ENCODE peak calls at places on chromosomes 2 and 18, in six cellular contexts. One of them, this sample, is unnamed. For H3K27me3 and H3K36me3, the result is how much of the 10 kb centered on the place peaks cover.

GRCh38 chr2:69216535-69217332 is 170.3 kb downstream of the GFPT1 start:
- DNase-seq in tibial artery: no peak
- DNase-seq in aorta: no peak
- DNase-seq in fibroblast of lung: peak
- DNase-seq in Karpas-422: no peak
- DNase-seq in body of pancreas: no peak
- DNase-seq in this sample: no peak

GRCh38 chr2:61937098-61937497 is 31.6 kb downstream of the COMMD1 start:
- DNase-seq in tibial artery: no peak
- DNase-seq in aorta: no peak
- DNase-seq in fibroblast of lung: no peak
- DNase-seq in body of pancreas: no peak
- DNase-seq in Karpas-422: no peak
- DNase-seq in this sample: no peak

GRCh38 chr18:13447621-13448020 is 229.1 kb downstream of the LDLRAD4 start:
- DNase-seq in fibroblast of lung: peak
- DNase-seq in tibial artery: peak
- DNase-seq in aorta: peak
- DNase-seq in Karpas-422: no peak
- DNase-seq in body of pancreas: peak
- DNase-seq in this sample: peak

GRCh38 chr18:36094431-36094830 is 27.1 kb upstream of the RPRD1A start:
- DNase-seq in body of pancreas: no peak
- DNase-seq in Karpas-422: no peak
- DNase-seq in tibial artery: no peak
- DNase-seq in fibroblast of lung: no peak
- DNase-seq in aorta: no peak
- DNase-seq in this sample: no peak

GRCh38 chr2:18829331-18829902 is 240.0 kb upstream of the NT5C1B start:
- DNase-seq in fibroblast of lung: peak
- DNase-seq in body of pancreas: no peak
- DNase-seq in Karpas-422: no peak
- DNase-seq in aorta: no peak
- DNase-seq in tibial artery: no peak
- DNase-seq in this sample: peak

GRCh38 chr2:168278424-168278888 is 31.1 kb upstream of the STK39 start:
- DNase-seq in Karpas-422: no peak
- DNase-seq in aorta: no peak
- DNase-seq in tibial artery: no peak
- DNase-seq in fibroblast of lung: peak
- DNase-seq in body of pancreas: no peak
- DNase-seq in this sample: peak

GRCh38 chr2:216013080-216013909 is at the start of gene MREG:
- DNase-seq in aorta: peak
- DNase-seq in Karpas-422: peak
- DNase-seq in body of pancreas: peak
- DNase-seq in fibroblast of lung: peak
- DNase-seq in tibial artery: peak
- DNase-seq in this sample: no peak

GRCh38 chr2:227960356-227960755 is 88.9 kb downstream of the DAW1 start:
- DNase-seq in tibial artery: no peak
- DNase-seq in body of pancreas: no peak
- DNase-seq in aorta: no peak
- DNase-seq in fibroblast of lung: no peak
- DNase-seq in Karpas-422: no peak
- DNase-seq in this sample: no peak

GRCh38 chr2:37283207-37283606 is 41.4 kb downstream of the PRKD3 start:
- DNase-seq in fibroblast of lung: peak
- DNase-seq in tibial artery: no peak
- DNase-seq in body of pancreas: no peak
- DNase-seq in Karpas-422: no peak
- DNase-seq in aorta: no peak
- DNase-seq in this sample: peak

GRCh38 chr2:175282300-175282699 is 100.8 kb upstream of the ATP5MC3 start:
- DNase-seq in aorta: no peak
- DNase-seq in body of pancreas: no peak
- DNase-seq in Karpas-422: peak
- DNase-seq in fibroblast of lung: peak
- DNase-seq in tibial artery: no peak
- DNase-seq in this sample: peak

GRCh38 chr2:84038866-84039265 is 420.2 kb downstream of the SUCLG1 start:
- DNase-seq in body of pancreas: no peak
- DNase-seq in tibial artery: no peak
- DNase-seq in aorta: no peak
- DNase-seq in fibroblast of lung: no peak
- DNase-seq in Karpas-422: no peak
- DNase-seq in this sample: no peak
- H3K4me3 ChIP-seq in body of pancreas: no peak
- H3K4me3 ChIP-seq in tibial artery: no peak
- H3K4me3 ChIP-seq in aorta: no peak
- H3K4me3 ChIP-seq in fibroblast of lung: no peak
- H3K4me3 ChIP-seq in Karpas-422: no peak
- H3K4me3 ChIP-seq in this sample: no peak

DNA sequence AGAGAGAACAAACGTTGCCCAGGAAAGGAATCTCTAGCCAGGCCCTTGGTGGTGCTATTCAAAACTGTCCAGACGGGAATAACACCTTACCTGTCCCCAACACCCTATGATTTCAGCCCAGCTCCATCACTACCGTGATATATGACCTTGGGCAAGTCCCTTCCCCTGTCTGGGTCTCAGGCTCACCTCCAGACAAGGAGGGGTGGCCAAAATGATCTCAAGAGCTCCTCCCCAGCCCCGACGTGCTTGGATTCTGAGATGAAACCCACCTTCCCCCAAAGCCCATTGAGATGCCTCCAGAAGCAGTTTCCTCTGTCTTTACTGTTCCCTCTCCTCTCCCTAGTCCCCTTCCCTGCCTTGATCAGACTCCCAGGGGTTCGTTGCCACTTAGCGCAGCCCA is 1.5 kb downstream of the KCNK3 start:
- DNase-seq in tibial artery: no peak
- DNase-seq in fibroblast of lung: no peak
- DNase-seq in body of pancreas: no peak
- DNase-seq in Karpas-422: no peak
- DNase-seq in aorta: no peak
- DNase-seq in this sample: no peak
- H3K27me3 ChIP-seq in tibial artery: under half
- H3K27me3 ChIP-seq in fibroblast of lung: under half
- H3K27me3 ChIP-seq in body of pancreas: under half
- H3K27me3 ChIP-seq in Karpas-422: under half
- H3K27me3 ChIP-seq in aorta: under half
- H3K27me3 ChIP-seq in this sample: under half

DNA sequence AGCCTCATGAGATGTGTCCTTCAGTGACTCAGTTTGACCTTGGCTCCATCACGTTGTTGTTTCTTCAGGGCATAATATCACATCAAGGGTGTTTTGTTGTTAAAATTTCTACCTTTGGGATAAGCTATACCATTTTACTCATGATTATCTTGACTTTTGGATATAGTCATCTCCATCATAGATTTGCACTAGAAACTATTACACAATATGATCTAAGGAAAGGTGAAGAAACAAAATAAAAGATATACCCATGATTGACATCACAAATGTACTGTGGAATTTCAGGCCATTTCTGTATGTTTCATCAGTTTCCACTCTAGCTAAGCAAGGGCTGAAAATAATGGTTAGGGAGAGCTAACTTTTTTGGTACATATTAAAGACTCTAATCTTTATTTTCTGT is 24.7 kb upstream of the FAM171B start:
- DNase-seq in tibial artery: no peak
- DNase-seq in body of pancreas: no peak
- DNase-seq in aorta: no peak
- DNase-seq in Karpas-422: no peak
- DNase-seq in fibroblast of lung: no peak
- DNase-seq in this sample: no peak
- H3K36me3 ChIP-seq in tibial artery: half or more
- H3K36me3 ChIP-seq in body of pancreas: half or more
- H3K36me3 ChIP-seq in aorta: under half
- H3K36me3 ChIP-seq in Karpas-422: under half
- H3K36me3 ChIP-seq in fibroblast of lung: under half
- H3K36me3 ChIP-seq in this sample: under half

DNA sequence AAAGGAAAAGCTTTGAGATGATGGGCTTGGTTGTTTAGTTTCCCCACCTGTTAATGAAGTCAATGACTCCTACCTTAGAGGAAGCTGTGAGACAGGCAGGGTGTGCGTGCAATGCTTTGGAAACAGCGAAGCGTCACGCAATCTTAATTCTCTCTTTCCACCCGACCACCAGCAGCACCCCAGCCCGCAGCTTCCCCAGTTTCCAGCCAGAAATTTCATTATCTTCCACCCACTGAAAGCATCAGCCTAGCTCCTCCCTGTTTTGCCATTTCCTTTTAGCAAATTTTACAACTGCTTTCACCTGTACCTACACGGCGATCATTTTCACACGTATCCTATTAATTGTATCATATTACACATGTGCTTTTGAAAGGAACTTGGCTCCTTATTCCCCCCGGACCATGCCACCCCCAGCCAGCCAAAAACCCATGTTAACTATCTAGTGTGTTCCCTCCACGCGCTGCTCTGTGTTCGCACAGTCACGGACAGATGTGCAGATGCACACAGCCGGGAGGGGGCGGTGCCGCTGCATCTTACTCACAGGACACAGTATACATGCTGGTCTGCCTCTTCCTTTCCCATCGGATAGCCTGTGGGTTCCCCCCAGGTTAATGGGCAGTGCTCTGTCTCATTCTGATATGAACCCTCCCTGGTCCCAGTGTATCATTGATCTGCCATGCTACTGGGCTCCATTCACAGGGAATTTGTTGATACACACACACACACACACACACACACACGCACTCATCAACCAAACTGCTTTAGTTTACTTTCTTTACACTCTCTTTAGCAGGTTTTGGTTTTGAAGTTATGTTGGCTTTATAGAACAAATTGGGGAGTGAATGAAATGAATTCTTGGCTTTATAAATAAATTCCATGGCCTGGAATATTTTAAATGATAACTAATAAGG is 22.4 kb downstream of the CYP27C1 start:
- DNase-seq in fibroblast of lung: peak
- DNase-seq in Karpas-422: peak
- DNase-seq in body of pancreas: peak
- DNase-seq in tibial artery: no peak
- DNase-seq in aorta: no peak
- DNase-seq in this sample: no peak
- H3K4me3 ChIP-seq in fibroblast of lung: no peak
- H3K4me3 ChIP-seq in Karpas-422: no peak
- H3K4me3 ChIP-seq in body of pancreas: no peak
- H3K4me3 ChIP-seq in tibial artery: no peak
- H3K4me3 ChIP-seq in aorta: no peak
- H3K4me3 ChIP-seq in this sample: no peak

GRCh38 chr2:108958002-108958401 is 31.0 kb downstream of the EDAR start:
- DNase-seq in Karpas-422: no peak
- DNase-seq in body of pancreas: no peak
- DNase-seq in tibial artery: no peak
- DNase-seq in fibroblast of lung: no peak
- DNase-seq in aorta: no peak
- DNase-seq in this sample: no peak
- H3K27me3 ChIP-seq in Karpas-422: under half
- H3K27me3 ChIP-seq in body of pancreas: under half
- H3K27me3 ChIP-seq in tibial artery: under half
- H3K27me3 ChIP-seq in fibroblast of lung: under half
- H3K27me3 ChIP-seq in aorta: under half
- H3K27me3 ChIP-seq in this sample: under half

GRCh38 chr2:86036790-86037138 is 68.9 kb downstream of the POLR1A start:
- DNase-seq in tibial artery: no peak
- DNase-seq in aorta: no peak
- DNase-seq in Karpas-422: no peak
- DNase-seq in body of pancreas: peak
- DNase-seq in fibroblast of lung: no peak
- DNase-seq in this sample: no peak
- H3K36me3 ChIP-seq in tibial artery: half or more
- H3K36me3 ChIP-seq in aorta: under half
- H3K36me3 ChIP-seq in Karpas-422: half or more
- H3K36me3 ChIP-seq in body of pancreas: under half
- H3K36me3 ChIP-seq in fibroblast of lung: under half
- H3K36me3 ChIP-seq in this sample: under half

DNA sequence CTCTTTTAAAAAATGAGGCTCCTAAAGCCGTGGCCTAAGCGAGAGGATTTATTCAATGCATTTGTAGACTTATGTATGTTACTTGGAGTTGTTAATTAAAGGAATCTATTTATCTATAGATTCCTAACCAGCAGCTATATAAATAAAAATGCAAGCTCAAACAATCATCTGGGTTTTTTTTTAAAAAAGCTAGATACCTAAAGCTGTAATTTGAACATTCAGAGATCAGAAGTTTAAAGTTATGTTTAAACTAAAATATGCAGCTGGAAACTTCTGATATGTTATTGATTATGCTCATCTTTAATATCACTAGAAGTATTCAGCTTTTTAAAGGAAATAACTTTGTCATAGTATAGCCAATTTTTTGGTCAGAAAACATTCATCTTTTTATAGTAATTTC is 1.0 kb downstream of the MEIS1 start:
- DNase-seq in tibial artery: no peak
- DNase-seq in aorta: no peak
- DNase-seq in Karpas-422: no peak
- DNase-seq in fibroblast of lung: no peak
- DNase-seq in body of pancreas: no peak
- DNase-seq in this sample: no peak
- H3K4me3 ChIP-seq in tibial artery: peak
- H3K4me3 ChIP-seq in aorta: peak
- H3K4me3 ChIP-seq in Karpas-422: peak
- H3K4me3 ChIP-seq in fibroblast of lung: peak
- H3K4me3 ChIP-seq in body of pancreas: peak
- H3K4me3 ChIP-seq in this sample: peak

GRCh38 chr2:830419-831224 is 120.0 kb upstream of the SNTG2 start:
- DNase-seq in Karpas-422: no peak
- DNase-seq in body of pancreas: no peak
- DNase-seq in fibroblast of lung: no peak
- DNase-seq in tibial artery: no peak
- DNase-seq in aorta: no peak
- DNase-seq in this sample: no peak
- H3K27me3 ChIP-seq in Karpas-422: under half
- H3K27me3 ChIP-seq in body of pancreas: under half
- H3K27me3 ChIP-seq in fibroblast of lung: under half
- H3K27me3 ChIP-seq in tibial artery: under half
- H3K27me3 ChIP-seq in aorta: under half
- H3K27me3 ChIP-seq in this sample: under half

DNA sequence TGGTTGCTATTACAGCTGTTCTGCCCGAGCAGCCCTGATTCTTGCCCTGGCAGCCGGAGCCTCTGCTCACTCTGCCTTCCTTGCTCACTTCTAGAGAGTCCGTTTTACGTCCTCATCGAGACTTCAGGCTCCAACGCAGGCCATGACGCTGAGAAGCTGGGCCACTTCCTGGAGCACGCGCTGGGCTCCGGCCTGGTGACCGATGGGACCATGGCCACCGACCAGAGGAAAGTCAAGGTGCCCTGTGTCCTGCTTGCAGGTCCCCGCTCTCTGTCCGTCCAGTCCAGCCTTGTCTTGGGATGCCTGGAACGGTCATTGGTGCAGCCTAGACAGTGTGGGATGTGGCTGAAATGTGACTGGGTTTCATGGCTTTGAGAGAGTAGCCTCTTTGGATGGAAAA is 16.7 kb downstream of the D2HGDH start:
- DNase-seq in fibroblast of lung: no peak
- DNase-seq in body of pancreas: no peak
- DNase-seq in aorta: no peak
- DNase-seq in tibial artery: no peak
- DNase-seq in Karpas-422: no peak
- DNase-seq in this sample: no peak
- H3K36me3 ChIP-seq in fibroblast of lung: under half
- H3K36me3 ChIP-seq in body of pancreas: under half
- H3K36me3 ChIP-seq in aorta: under half
- H3K36me3 ChIP-seq in tibial artery: half or more
- H3K36me3 ChIP-seq in Karpas-422: under half
- H3K36me3 ChIP-seq in this sample: under half